ENCODE peak calls at places on chromosome 5, in five cellular contexts. A is HFFc6; D is SK-N-DZ; I is stimulated activated CD4-positive, alpha-beta T cell treated with anti-CD3 and anti-CD28 coated beads, Interleukin-1b, Interleukin-23, amount 100 ng/mL, for 48 hours; J is activated CD4-positive, alpha-beta T cell treated with anti-CD3 and anti-CD28 coated beads, Interleukin-2, amount 10 ng/mL, durations not matched to agents 7 days and 5 days. R is an unnamed sample.

GRCh38 chr5:145913701-145914100 is 22.7 kb upstream of the SH3RF2 start:
- DNase-seq in J (no peak), A (no peak), D (no peak), I (no peak), R (no peak)

GRCh38 chr5:134177197-134178171 is 734 bp upstream of the SKP1 start:
- DNase-seq in D (peak), I (no peak), J (peak), A (peak), R (peak)

GRCh38 chr5:150469718-150470470 is 20.4 kb upstream of the RPS14 start:
- DNase-seq in J (no peak), D (no peak), A (peak), I (no peak), R (peak)

GRCh38 chr5:68033961-68034581 is 181.5 kb upstream of the PIK3R1 start:
- DNase-seq in J (no peak), D (no peak), I (no peak), A (peak), R (peak)

GRCh38 chr5:145495741-145496140 is 339.4 kb downstream of the PRELID2 start:
- DNase-seq in D (no peak), J (no peak), I (no peak), A (peak), R (peak)

GRCh38 chr5:32990593-32991415 is 279.7 kb downstream of the NPR3 start:
- DNase-seq in A (no peak), D (no peak), J (no peak), I (no peak), R (no peak)

GRCh38 chr5:110790673-110791072 is 51.9 kb downstream of the SLC25A46 start:
- DNase-seq in I (no peak), J (no peak), D (no peak), A (peak), R (no peak)

GRCh38 chr5:96876292-96876850 is at the start of gene ERAP2:
- DNase-seq in A (no peak), J (peak), I (no peak), D (no peak), R (peak)

GRCh38 chr5:167608708-167609272 is 682.7 kb upstream of the WWC1 start:
- DNase-seq in A (no peak), I (no peak), J (no peak), D (no peak), R (no peak)

GRCh38 chr5:77204967-77205366 is 5.5 kb upstream of the PDE8B start:
- DNase-seq in D (no peak), A (no peak), J (no peak), I (no peak), R (no peak)

GRCh38 chr5:172891716-172892421 is 57.8 kb downstream of the ERGIC1 start:
- DNase-seq in A (no peak), I (no peak), J (no peak), D (no peak), R (peak)

GRCh38 chr5:93278876-93279275 is 302.1 kb downstream of the NR2F1-AS1 start:
- DNase-seq in I (no peak), A (no peak), D (peak), J (no peak), R (peak)

GRCh38 chr5:74625742-74626241 is 14.7 kb downstream of the ENC1 start:
- DNase-seq in A (no peak), J (no peak), D (no peak), I (no peak), R (peak)

GRCh38 chr5:132205385-132206125 is 22.1 kb downstream of the P4HA2 start:
- DNase-seq in I (no peak), J (no peak), D (no peak), A (no peak), R (peak)

GRCh38 chr5:1420211-1421195 is 24.7 kb downstream of the SLC6A3 start:
- DNase-seq in D (no peak), I (no peak), J (no peak), A (no peak), R (no peak)

GRCh38 chr5:149114403-149115312 is 26.6 kb upstream of the ABLIM3 start:
- DNase-seq in J (peak), D (peak), I (peak), A (peak), R (peak)

GRCh38 chr5:148011407-148012124 is 52.2 kb upstream of the SPINK5 start:
- DNase-seq in D (peak), A (no peak), J (no peak), I (no peak), R (peak)

GRCh38 chr5:154727361-154727760 is 27.8 kb upstream of the LARP1 start:
- DNase-seq in J (no peak), A (no peak), I (no peak), D (no peak), R (no peak)

GRCh38 chr5:165620394-165620793 is 2115.0 kb downstream of the MAT2B start:
- DNase-seq in J (no peak), D (no peak), I (no peak), A (no peak), R (no peak)

R was measured in endothelial cell of umbilical vein.